ENCODE peak calls at places on chromosomes 6 and 20, in eight cellular contexts. One of them, this sample, is unnamed.

GRCh38 chr6:166351715-166352285 is 9.5 kb upstream of the SFT2D1 start:
- DNase-seq in T-cell: no peak
- DNase-seq in ACHN: no peak
- DNase-seq in NCI-H460: no peak
- DNase-seq in RWPE1: peak
- DNase-seq in kidney glomerular epithelial cell: no peak
- DNase-seq in GM12892: no peak
- DNase-seq in progenitor cell of endocrine pancreas: no peak
- DNase-seq in this sample: no peak

GRCh38 chr6:18429655-18430054 is 42.5 kb downstream of the RNF144B start:
- DNase-seq in T-cell: no peak
- DNase-seq in ACHN: no peak
- DNase-seq in NCI-H460: no peak
- DNase-seq in RWPE1: no peak
- DNase-seq in kidney glomerular epithelial cell: no peak
- DNase-seq in GM12892: no peak
- DNase-seq in progenitor cell of endocrine pancreas: no peak
- DNase-seq in this sample: no peak

GRCh38 chr6:42449917-42450313 is 1.8 kb downstream of the TRERF1 start:
- DNase-seq in T-cell: no peak
- DNase-seq in ACHN: no peak
- DNase-seq in NCI-H460: no peak
- DNase-seq in RWPE1: no peak
- DNase-seq in kidney glomerular epithelial cell: no peak
- DNase-seq in GM12892: no peak
- DNase-seq in progenitor cell of endocrine pancreas: no peak
- DNase-seq in this sample: no peak

GRCh38 chr20:1202762-1203504 is at the start of gene C20orf202:
- DNase-seq in T-cell: no peak
- DNase-seq in ACHN: no peak
- DNase-seq in NCI-H460: no peak
- DNase-seq in RWPE1: no peak
- DNase-seq in kidney glomerular epithelial cell: no peak
- DNase-seq in GM12892: no peak
- DNase-seq in progenitor cell of endocrine pancreas: no peak
- DNase-seq in this sample: no peak

GRCh38 chr6:143337201-143337949 is 113.1 kb downstream of the ADAT2 start:
- DNase-seq in T-cell: no peak
- DNase-seq in ACHN: peak
- DNase-seq in NCI-H460: peak
- DNase-seq in RWPE1: no peak
- DNase-seq in kidney glomerular epithelial cell: no peak
- DNase-seq in GM12892: no peak
- DNase-seq in progenitor cell of endocrine pancreas: peak
- DNase-seq in this sample: no peak

GRCh38 chr20:32792316-32792715 is 27.4 kb upstream of the MAPRE1 start:
- DNase-seq in T-cell: peak
- DNase-seq in ACHN: no peak
- DNase-seq in NCI-H460: no peak
- DNase-seq in RWPE1: no peak
- DNase-seq in kidney glomerular epithelial cell: peak
- DNase-seq in GM12892: peak
- DNase-seq in progenitor cell of endocrine pancreas: no peak
- DNase-seq in this sample: no peak

GRCh38 chr6:137811121-137811911 is 55.7 kb upstream of the TNFAIP3 start:
- DNase-seq in T-cell: peak
- DNase-seq in ACHN: peak
- DNase-seq in NCI-H460: peak
- DNase-seq in RWPE1: peak
- DNase-seq in kidney glomerular epithelial cell: peak
- DNase-seq in GM12892: peak
- DNase-seq in progenitor cell of endocrine pancreas: no peak
- DNase-seq in this sample: no peak

GRCh38 chr20:1240549-1240948 is 14.7 kb downstream of the RAD21L1 start:
- DNase-seq in T-cell: no peak
- DNase-seq in ACHN: no peak
- DNase-seq in NCI-H460: no peak
- DNase-seq in RWPE1: no peak
- DNase-seq in kidney glomerular epithelial cell: no peak
- DNase-seq in GM12892: no peak
- DNase-seq in progenitor cell of endocrine pancreas: no peak
- DNase-seq in this sample: no peak

GRCh38 chr6:21312118-21312517 is 281.4 kb upstream of the SOX4 start:
- DNase-seq in T-cell: no peak
- DNase-seq in ACHN: no peak
- DNase-seq in NCI-H460: no peak
- DNase-seq in RWPE1: no peak
- DNase-seq in kidney glomerular epithelial cell: no peak
- DNase-seq in GM12892: no peak
- DNase-seq in progenitor cell of endocrine pancreas: no peak
- DNase-seq in this sample: no peak